ENCODE peak calls at places on chromosome 2, in seven cellular contexts. D is T follicular helper cell; J is NAMALWA; P is CD8-positive, alpha-beta memory T cell; O is left ventricle myocardium superior; L is NCI-H69; W is activated CD8-positive, alpha-beta memory T cell treated with anti-CD3 and anti-CD28 coated beads, Interleukin-2, amount 50 U/mL, for 4 hours. U is an unnamed sample.

GRCh38 chr2:230155359-230155758 is 64.4 kb downstream of the SP110 start:
- DNase-seq in L (no peak), J (no peak), P (no peak), O (no peak), W (no peak), D (no peak), U (no peak)

GRCh38 chr2:72991980-72992733 is 74.8 kb downstream of the EMX1 start:
- DNase-seq in D (no peak), W (no peak), J (no peak), P (no peak), L (no peak), O (no peak), U (no peak)

GRCh38 chr2:237200462-237200861 is 114.8 kb downstream of the COPS8 start:
- DNase-seq in J (no peak), O (no peak), P (no peak), W (no peak), L (no peak), D (no peak), U (no peak)

GRCh38 chr2:186068154-186068826 is 329.7 kb downstream of the FSIP2 start:
- DNase-seq in L (no peak), D (no peak), W (no peak), O (peak; percentile 56), J (no peak), P (no peak), U (no peak)

GRCh38 chr2:201205516-201205850 is 22.5 kb downstream of the CASP10 start:
- DNase-seq in J (no peak), D (no peak), P (no peak), L (no peak), O (no peak), W (no peak), U (no peak)

GRCh38 chr2:211181626-211182025 is 625.2 kb downstream of the CPS1 start:
- DNase-seq in L (no peak), O (no peak), D (no peak), J (no peak), W (no peak), P (no peak), U (no peak)

GRCh38 chr2:171787333-171788072 is 100.2 kb downstream of the DYNC1I2 start:
- DNase-seq in L (no peak), W (no peak), D (no peak), J (no peak), O (no peak), P (no peak), U (no peak)

GRCh38 chr2:106107509-106108131 is 86.5 kb downstream of the UXS1 start:
- DNase-seq in D (peak; percentile 31), W (peak; percentile 53), L (no peak), O (no peak), J (no peak), P (no peak), U (no peak)

GRCh38 chr2:60106836-60107529 is 446.5 kb downstream of the BCL11A start:
- DNase-seq in O (peak; percentile 67), L (no peak), D (no peak), P (no peak), W (no peak), J (no peak), U (no peak)

GRCh38 chr2:127101756-127102463 is 5.0 kb downstream of the BIN1 start:
- DNase-seq in L (no peak), O (peak; percentile 8), J (no peak), D (no peak), P (no peak), W (no peak), U (no peak)

GRCh38 chr2:238971318-238972145 is 123.6 kb downstream of the TWIST2 start:
- DNase-seq in O (no peak), D (no peak), J (no peak), P (no peak), W (no peak), L (no peak), U (no peak)

GRCh38 chr2:121346407-121346806 is 61.4 kb upstream of the TFCP2L1 start:
- DNase-seq in W (no peak), L (peak; percentile 0), D (no peak), O (no peak), P (no peak), J (no peak), U (no peak)

GRCh38 chr2:20438334-20439192 is 8.3 kb upstream of the RHOB start:
- DNase-seq in D (no peak), J (no peak), P (no peak), W (no peak), O (no peak), L (peak; percentile 68), U (no peak)

U was measured in effector memory CD4-positive, alpha-beta T cell.